ENCODE peak calls at places on chromosomes 16 and 17, in nine cellular contexts. V is naive thymus-derived CD4-positive, alpha-beta T cell; O is activated gamma-delta T cell; H is non-pigmented ciliary epithelial cell; Y is T-helper 9 cell; X is activated CD4-positive, alpha-beta T cell treated with anti-CD3 and anti-CD28 coated beads for 4 hours; F is anterior cingulate cortex; R is OCI-M1; Q is tibial nerve. U is an unnamed sample.

GRCh38 chr17:43578699-43579569 is 32.8 kb upstream of the ETV4 start:
- DNase-seq in V (no peak), O (no peak), H (no peak), Y (peak), X (peak), F (no peak), R (no peak), Q (no peak), U (no peak)

GRCh38 chr16:4212207-4212933 is 29.5 kb downstream of the SRL start:
- DNase-seq in V (no peak), O (no peak), H (no peak), Y (no peak), X (no peak), F (no peak), R (no peak), Q (no peak), U (no peak)

GRCh38 chr17:38867179-38867994 is 2.5 kb upstream of the LASP1 start:
- DNase-seq in V (peak), O (no peak), H (no peak), Y (peak), X (peak), F (peak), R (peak), Q (no peak), U (peak)

GRCh38 chr16:52569296-52569695 is 22.4 kb upstream of the TOX3 start:
- DNase-seq in V (no peak), O (no peak), H (no peak), Y (no peak), X (no peak), F (no peak), R (no peak), Q (no peak), U (no peak)

GRCh38 chr16:12398736-12399047 is 405.0 kb downstream of the CPPED1 start:
- DNase-seq in V (no peak), O (no peak), H (no peak), Y (no peak), X (no peak), F (no peak), R (no peak), Q (no peak), U (no peak)

GRCh38 chr17:83106913-83107655 is 27.7 kb downstream of the METRNL start:
- DNase-seq in V (no peak), O (no peak), H (no peak), Y (no peak), X (no peak), F (no peak), R (no peak), Q (no peak), U (no peak)

GRCh38 chr17:62162898-62163297 is 97.8 kb upstream of the MED13 start:
- DNase-seq in V (no peak), O (no peak), H (no peak), Y (no peak), X (no peak), F (no peak), R (peak), Q (no peak), U (no peak)

GRCh38 chr16:69405757-69406156 is 18.7 kb upstream of the CYB5B start:
- DNase-seq in V (no peak), O (no peak), H (no peak), Y (no peak), X (no peak), F (no peak), R (no peak), Q (no peak), U (no peak)

GRCh38 chr17:79645022-79645776 is 34.3 kb upstream of the RBFOX3 start:
- DNase-seq in V (no peak), O (no peak), H (no peak), Y (no peak), X (no peak), F (no peak), R (no peak), Q (no peak), U (no peak)

GRCh38 chr17:82228278-82228841 is 482 bp upstream of the SLC16A3 start:
- DNase-seq in V (peak), O (peak), H (no peak), Y (peak), X (peak), F (no peak), R (no peak), Q (no peak), U (no peak)

GRCh38 chr16:89217388-89218191 is at the start of gene ZNF778:
- DNase-seq in V (peak), O (peak), H (peak), Y (peak), X (peak), F (peak), R (peak), Q (peak), U (peak)

GRCh38 chr17:6496116-6496481 is 51.8 kb downstream of the PIMREG start:
- DNase-seq in V (no peak), O (no peak), H (no peak), Y (no peak), X (no peak), F (no peak), R (no peak), Q (no peak), U (no peak)

GRCh38 chr16:6016530-6017184 is 919.1 kb upstream of the EEF2KMT start:
- DNase-seq in V (no peak), O (no peak), H (peak), Y (no peak), X (no peak), F (no peak), R (peak), Q (no peak), U (no peak)

GRCh38 chr17:74842146-74842598 is 17.5 kb downstream of the GRIN2C start:
- DNase-seq in V (no peak), O (no peak), H (no peak), Y (no peak), X (no peak), F (no peak), R (no peak), Q (no peak), U (no peak)

GRCh38 chr16:72298947-72299346 is 127.0 kb upstream of the PMFBP1 start:
- DNase-seq in V (no peak), O (no peak), H (no peak), Y (no peak), X (no peak), F (no peak), R (peak), Q (no peak), U (no peak)

GRCh38 chr17:38667099-38667786 is 7.5 kb downstream of the EPOP start:
- DNase-seq in V (peak), O (no peak), H (peak), Y (peak), X (peak), F (peak), R (peak), Q (no peak), U (peak)

GRCh38 chr17:4807534-4808377 is 804 bp downstream of the PLD2 start:
- DNase-seq in V (no peak), O (no peak), H (no peak), Y (no peak), X (no peak), F (no peak), R (no peak), Q (no peak), U (no peak)

GRCh38 chr16:80039777-80040176 is 439.2 kb upstream of the MAF start:
- DNase-seq in V (no peak), O (no peak), H (no peak), Y (no peak), X (no peak), F (no peak), R (no peak), Q (no peak), U (no peak)

GRCh38 chr16:67882374-67883145 is 2.1 kb upstream of the NRN1L start:
- DNase-seq in V (no peak), O (no peak), H (no peak), Y (no peak), X (no peak), F (peak), R (no peak), Q (no peak), U (peak)

GRCh38 chr17:75723201-75723930 is 2.1 kb downstream of the ITGB4 start:
- DNase-seq in V (no peak), O (no peak), H (no peak), Y (no peak), X (no peak), F (no peak), R (no peak), Q (no peak), U (no peak)

U was measured in hypothalamus.